ENCODE peak calls at places on chromosomes 11 and 22, in five cellular contexts. O is heart right ventricle, N is substantia nigra, Q is cardiac muscle cell, I is upper lobe of right lung. V is an unnamed sample.

GRCh38 chr22:37128555-37129281 is 19.2 kb upstream of the TMPRSS6 start:
- DNase-seq in O (no peak), N (no peak), Q (no peak), I (no peak), V (no peak)

GRCh38 chr11:26188559-26188958 is 143.4 kb upstream of the ANO3 start:
- DNase-seq in O (no peak), N (no peak), Q (peak), I (no peak), V (no peak)

GRCh38 chr11:114307524-114308203 is 11.5 kb downstream of the NNMT start:
- DNase-seq in O (peak), N (no peak), Q (peak), I (peak), V (no peak)

GRCh38 chr11:1682225-1682901 is 14.6 kb upstream of the KRTAP5-6 start:
- DNase-seq in O (no peak), N (no peak), Q (no peak), I (no peak), V (no peak)

GRCh38 chr11:120527111-120527748 is 15.7 kb downstream of the GRIK4 start:
- DNase-seq in O (no peak), N (no peak), Q (peak), I (no peak), V (no peak)

GRCh38 chr11:105701098-105701497 is 91.2 kb downstream of the GRIA4 start:
- DNase-seq in O (no peak), N (no peak), Q (no peak), I (no peak), V (no peak)

GRCh38 chr11:69240332-69241074 is 53.5 kb upstream of the MYEOV start:
- DNase-seq in O (no peak), N (no peak), Q (peak), I (no peak), V (no peak)

GRCh38 chr22:40322818-40323447 is 23.4 kb upstream of the ADSL start:
- DNase-seq in O (no peak), N (no peak), Q (no peak), I (no peak), V (no peak)

GRCh38 chr22:36571991-36572390 is 43.0 kb upstream of the EIF3D start:
- DNase-seq in O (no peak), N (no peak), Q (no peak), I (no peak), V (no peak)

GRCh38 chr22:37999236-37999635 is 14.9 kb upstream of the SOX10 start:
- DNase-seq in O (no peak), N (no peak), Q (no peak), I (no peak), V (no peak)

DNA sequence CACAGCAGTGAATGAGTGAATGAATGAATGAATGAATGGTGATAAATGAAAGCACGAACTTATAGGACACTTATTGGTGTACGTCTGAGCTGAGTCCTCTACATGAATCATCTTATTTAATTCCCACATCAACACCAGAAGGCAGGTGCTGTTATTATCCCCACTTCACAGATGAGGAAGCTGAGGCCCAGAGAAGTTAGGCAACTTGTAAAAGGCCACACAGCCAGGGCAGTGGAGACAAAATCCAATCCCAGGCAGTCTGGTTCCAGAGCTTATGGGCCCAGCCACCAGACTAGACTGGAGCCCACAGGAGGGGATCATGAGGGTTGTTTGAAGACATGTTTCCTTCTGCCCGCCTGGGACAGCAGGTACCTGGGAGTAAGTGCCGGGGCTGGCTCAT is 364.0 kb downstream of the MN1 start:
- DNase-seq in O (no peak), N (no peak), Q (no peak), I (no peak), V (no peak)
- H3K27ac ChIP-seq in O (no peak), N (no peak), Q (no peak), I (no peak), V (no peak)

GRCh38 chr11:19920982-19921381 is 208.3 kb downstream of the NAV2 start:
- DNase-seq in O (no peak), N (no peak), Q (no peak), I (no peak), V (no peak)

GRCh38 chr11:19923631-19924030 is 211.0 kb downstream of the NAV2 start:
- DNase-seq in O (no peak), N (no peak), Q (no peak), I (no peak), V (no peak)

GRCh38 chr11:19922689-19923035 is 210.0 kb downstream of the NAV2 start:
- DNase-seq in O (no peak), N (no peak), Q (no peak), I (no peak), V (no peak)

GRCh38 chr11:19921976-19922688 is 209.5 kb downstream of the NAV2 start:
- DNase-seq in O (no peak), N (no peak), Q (no peak), I (no peak), V (no peak)

GRCh38 chr11:19924321-19925115 is 211.9 kb downstream of the NAV2 start:
- DNase-seq in O (no peak), N (no peak), Q (no peak), I (no peak), V (no peak)
- H3K27ac ChIP-seq in O (no peak), N (no peak), Q (no peak), I (no peak), V (no peak)

GRCh38 chr11:104260456-104260855 is 96.5 kb upstream of the PDGFD start:
- DNase-seq in O (no peak), N (no peak), Q (no peak), I (no peak), V (no peak)
- H3K27ac ChIP-seq in O (no peak), N (no peak), Q (no peak), I (no peak), V (no peak)

GRCh38 chr22:42179616-42180015 is 49.0 kb upstream of the CYP2D6 start:
- DNase-seq in O (no peak), N (no peak), Q (peak), I (no peak), V (no peak)

GRCh38 chr22:42178910-42179495 is 48.4 kb upstream of the CYP2D6 start:
- DNase-seq in O (no peak), N (no peak), Q (no peak), I (no peak), V (no peak)

GRCh38 chr22:42176271-42176670 is 45.7 kb upstream of the CYP2D6 start:
- DNase-seq in O (no peak), N (no peak), Q (no peak), I (no peak), V (no peak)

GRCh38 chr22:42177891-42178336 is 47.3 kb upstream of the CYP2D6 start:
- DNase-seq in O (no peak), N (no peak), Q (no peak), I (no peak), V (no peak)

DNA sequence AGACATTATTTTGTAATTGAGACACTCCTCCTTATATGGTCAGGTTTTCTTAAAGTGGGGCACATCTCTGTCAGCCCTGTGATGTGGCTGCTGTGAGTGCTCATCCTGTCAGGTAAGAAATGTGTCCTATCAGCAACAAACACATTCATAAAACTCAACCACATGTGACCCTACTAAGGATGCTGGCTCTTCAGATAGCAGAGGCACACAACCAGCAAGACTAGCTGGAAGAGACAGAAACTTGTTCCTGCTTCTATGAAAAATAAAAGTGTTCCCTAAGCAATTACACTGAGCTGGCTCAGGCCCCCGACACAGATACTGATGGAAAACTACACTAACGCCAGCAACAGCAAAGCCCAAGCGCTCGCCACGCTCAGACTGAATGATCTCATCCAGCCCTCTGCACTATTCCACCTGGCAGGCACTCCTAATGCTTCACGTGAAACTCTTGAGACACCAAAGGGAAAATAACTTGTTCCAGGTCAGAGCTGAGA is 49.8 kb upstream of the CYP2D6 start:
- DNase-seq in O (no peak), N (no peak), Q (no peak), I (no peak), V (no peak)
- H3K27ac ChIP-seq in O (no peak), N (no peak), Q (peak), I (no peak), V (no peak)

DNA sequence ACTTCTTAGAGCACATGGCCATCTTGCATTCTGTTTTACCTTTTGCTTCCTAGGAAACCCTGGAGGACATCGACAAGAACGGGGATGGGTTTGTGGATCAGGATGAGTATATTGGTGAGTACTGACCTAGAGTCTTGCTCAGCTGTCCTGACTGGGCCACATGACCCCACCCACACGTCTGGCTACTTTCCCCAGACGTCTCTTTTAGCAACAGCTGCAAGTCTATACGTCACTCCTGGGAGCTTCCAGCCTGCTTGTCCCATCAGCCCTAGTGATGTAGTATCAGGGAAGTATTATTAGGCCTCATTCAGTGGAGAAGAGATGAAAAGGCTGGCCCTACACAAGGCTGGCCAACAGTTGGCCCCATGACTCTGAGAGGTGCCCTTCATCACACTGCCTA is 9.6 kb downstream of the RCN1 start:
- DNase-seq in O (no peak), N (no peak), Q (peak), I (no peak), V (no peak)
- H3K27ac ChIP-seq in O (no peak), N (no peak), Q (no peak), I (no peak), V (no peak)

GRCh38 chr11:77129841-77130756 is 2.1 kb downstream of the MYO7A start:
- DNase-seq in O (no peak), N (no peak), Q (no peak), I (no peak), V (no peak)
- H3K27ac ChIP-seq in O (no peak), N (no peak), Q (no peak), I (no peak), V (peak)

GRCh38 chr11:96116341-96116740 is 192.4 kb upstream of the MTMR2 start:
- DNase-seq in O (no peak), N (no peak), Q (no peak), I (no peak), V (no peak)

GRCh38 chr11:96112192-96113099 is 188.5 kb upstream of the MTMR2 start:
- DNase-seq in O (no peak), N (no peak), Q (peak), I (no peak), V (no peak)

GRCh38 chr11:96111308-96111707 is 187.4 kb upstream of the MTMR2 start:
- DNase-seq in O (no peak), N (no peak), Q (no peak), I (no peak), V (no peak)

GRCh38 chr11:96113100-96113710 is 189.3 kb upstream of the MTMR2 start:
- DNase-seq in O (no peak), N (no peak), Q (peak), I (no peak), V (no peak)

DNA sequence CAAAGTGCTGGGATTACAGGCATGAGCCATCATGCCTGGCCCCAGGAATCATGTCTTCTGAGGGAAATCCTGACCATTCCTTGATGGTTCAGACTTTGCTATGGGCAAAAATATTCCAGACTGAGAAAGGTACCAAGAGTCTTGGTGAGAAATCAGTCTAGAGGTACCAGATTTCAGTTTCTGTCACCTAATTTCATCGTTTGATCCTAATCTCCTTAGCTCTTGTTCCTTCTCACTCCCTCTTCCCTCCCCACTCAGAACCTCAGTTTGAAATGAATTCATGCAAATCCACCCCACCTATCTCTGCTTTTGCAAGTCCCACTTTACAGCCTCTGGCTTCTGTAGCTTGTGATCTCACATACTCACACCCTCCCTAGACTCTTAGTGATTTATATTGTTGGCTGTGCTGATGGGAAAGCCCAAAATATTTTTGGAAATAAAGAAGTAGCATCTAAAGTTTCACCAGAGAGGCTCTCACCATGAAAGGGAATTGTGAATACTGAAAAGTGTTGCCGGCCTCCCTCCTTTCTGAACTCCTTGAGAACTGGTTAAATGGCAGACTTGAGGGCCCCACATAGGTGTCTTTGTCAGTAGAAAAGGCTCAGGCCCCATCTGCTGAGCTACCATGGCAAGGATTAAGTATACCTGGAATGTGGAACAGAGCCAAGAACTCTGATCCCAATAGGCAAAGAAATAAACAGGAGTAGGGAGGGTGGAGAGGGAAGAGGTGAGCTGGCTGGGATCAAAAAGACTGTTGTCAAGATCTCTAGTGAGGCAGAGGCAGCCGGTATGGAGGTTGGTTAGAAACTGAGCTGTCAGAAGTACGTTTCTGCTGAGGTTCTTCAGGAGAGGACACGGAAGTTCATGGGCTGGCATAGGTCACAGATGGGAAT is 190.5 kb upstream of the MTMR2 start:
- DNase-seq in O (no peak), N (no peak), Q (no peak), I (no peak), V (no peak)
- H3K27ac ChIP-seq in O (peak), N (no peak), Q (no peak), I (no peak), V (peak)

DNA sequence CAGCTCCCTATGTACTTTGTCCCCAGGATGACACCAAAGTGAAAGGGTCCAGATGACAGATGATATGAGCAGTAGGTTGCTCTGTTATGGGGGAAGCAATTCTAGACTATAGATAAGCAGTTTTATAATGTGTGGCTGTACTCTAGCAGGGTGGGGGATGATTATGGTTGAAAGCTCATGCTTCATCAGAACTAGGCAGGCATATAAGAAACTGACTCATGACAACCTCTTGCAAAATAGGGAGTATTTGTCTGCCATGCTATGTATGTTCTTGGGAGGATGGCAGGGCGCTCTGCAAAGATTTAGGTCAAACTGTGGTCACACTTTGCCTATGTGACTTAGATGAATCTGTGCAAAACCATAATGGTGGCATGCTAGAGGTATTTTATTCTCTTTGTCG is 158.3 kb upstream of the ZBED5 start:
- DNase-seq in O (no peak), N (no peak), Q (peak), I (no peak), V (no peak)
- H3K27ac ChIP-seq in O (no peak), N (no peak), Q (no peak), I (no peak), V (no peak)

GRCh38 chr11:12702999-12703453 is 28.8 kb downstream of the TEAD1 start:
- DNase-seq in O (no peak), N (no peak), Q (no peak), I (no peak), V (no peak)

GRCh38 chr11:12707500-12707880 is 33.3 kb downstream of the TEAD1 start:
- DNase-seq in O (no peak), N (no peak), Q (no peak), I (no peak), V (no peak)

GRCh38 chr11:12704049-12704448 is 29.8 kb downstream of the TEAD1 start:
- DNase-seq in O (no peak), N (no peak), Q (peak), I (no peak), V (no peak)

GRCh38 chr11:12705874-12706273 is 31.7 kb downstream of the TEAD1 start:
- DNase-seq in O (no peak), N (no peak), Q (peak), I (no peak), V (no peak)

GRCh38 chr11:12706531-12707499 is 32.6 kb downstream of the TEAD1 start:
- DNase-seq in O (peak), N (no peak), Q (peak), I (no peak), V (no peak)
- H3K27ac ChIP-seq in O (no peak), N (no peak), Q (peak), I (no peak), V (no peak)

DNA sequence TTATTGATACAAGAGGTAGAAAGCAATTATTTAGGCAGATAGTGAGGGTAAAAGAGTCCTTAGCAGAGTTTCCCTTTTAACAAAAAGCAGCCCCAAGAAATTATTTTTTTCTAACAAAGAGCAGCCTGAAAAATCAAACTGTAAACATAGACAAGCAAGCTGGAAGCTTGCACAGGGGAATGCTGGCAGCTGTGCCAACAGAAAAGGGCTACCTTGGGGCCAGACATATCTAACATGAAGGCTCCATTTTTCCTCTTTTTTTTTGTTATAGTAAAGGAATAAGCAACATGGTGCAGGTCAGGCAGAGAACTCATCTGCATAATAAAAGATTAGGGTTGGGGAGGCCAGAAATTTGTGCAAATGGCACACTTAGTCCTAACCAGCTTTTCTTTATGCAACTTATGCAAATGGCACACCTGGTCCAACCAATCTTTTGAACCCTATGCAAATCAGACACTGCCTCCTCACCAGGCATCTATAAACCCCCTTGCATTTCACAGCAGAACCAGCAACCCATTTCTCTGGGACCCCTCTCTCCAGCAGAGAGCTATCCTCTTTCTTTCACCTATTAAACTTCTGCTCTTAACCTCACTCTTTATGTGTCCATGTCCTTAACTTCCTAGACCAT is 41.8 kb downstream of the PDGFD start:
- DNase-seq in O (no peak), N (no peak), Q (no peak), I (no peak), V (no peak)
- H3K27ac ChIP-seq in O (no peak), N (no peak), Q (no peak), I (no peak), V (no peak)